ENCODE peak calls at places on chromosomes 2 and 18, in eight cellular contexts. One of them, this sample, is unnamed.

GRCh38 chr2:25529034-25529433 is 144.3 kb downstream of the DTNB start:
- DNase-seq in uterus: no peak
- DNase-seq in ACHN: no peak
- DNase-seq in NCI-H1417: no peak
- DNase-seq in epithelial cell of esophagus: no peak
- DNase-seq in T-cell: no peak
- DNase-seq in heart right ventricle: no peak
- DNase-seq in NB4: no peak
- DNase-seq in this sample: no peak

GRCh38 chr2:226447896-226448295 is 351.7 kb downstream of the IRS1 start:
- DNase-seq in NCI-H1417: no peak
- DNase-seq in epithelial cell of esophagus: peak; percentile 95
- DNase-seq in NB4: no peak
- DNase-seq in uterus: no peak
- DNase-seq in T-cell: no peak
- DNase-seq in ACHN: no peak
- DNase-seq in heart right ventricle: no peak
- DNase-seq in this sample: no peak

GRCh38 chr18:47899107-47899840 is 31.2 kb downstream of the SMAD2 start:
- DNase-seq in heart right ventricle: no peak
- DNase-seq in NB4: no peak
- DNase-seq in uterus: no peak
- DNase-seq in NCI-H1417: peak; percentile 63
- DNase-seq in epithelial cell of esophagus: no peak
- DNase-seq in T-cell: no peak
- DNase-seq in ACHN: no peak
- DNase-seq in this sample: no peak

GRCh38 chr2:109382236-109382930 is 231.4 kb downstream of the SEPTIN10 start:
- DNase-seq in epithelial cell of esophagus: no peak
- DNase-seq in uterus: peak; percentile 6
- DNase-seq in NCI-H1417: no peak
- DNase-seq in T-cell: no peak
- DNase-seq in ACHN: no peak
- DNase-seq in NB4: no peak
- DNase-seq in heart right ventricle: no peak
- DNase-seq in this sample: no peak

GRCh38 chr2:240832205-240832727 is 12.2 kb upstream of the KIF1A start:
- DNase-seq in uterus: peak; percentile 90
- DNase-seq in epithelial cell of esophagus: peak; percentile 69
- DNase-seq in heart right ventricle: peak; percentile 94
- DNase-seq in NCI-H1417: peak; percentile 98
- DNase-seq in T-cell: peak; percentile 99
- DNase-seq in NB4: peak; percentile 87
- DNase-seq in ACHN: peak; percentile 88
- DNase-seq in this sample: peak; percentile 98

GRCh38 chr2:216495656-216496055 is 3.0 kb upstream of the RPL37A start:
- DNase-seq in heart right ventricle: no peak
- DNase-seq in uterus: no peak
- DNase-seq in NB4: peak; percentile 74
- DNase-seq in epithelial cell of esophagus: no peak
- DNase-seq in T-cell: no peak
- DNase-seq in ACHN: no peak
- DNase-seq in NCI-H1417: no peak
- DNase-seq in this sample: no peak

GRCh38 chr2:60633615-60634014 is 80.2 kb upstream of the BCL11A start:
- DNase-seq in NB4: no peak
- DNase-seq in epithelial cell of esophagus: no peak
- DNase-seq in NCI-H1417: peak; percentile 99
- DNase-seq in ACHN: no peak
- DNase-seq in uterus: no peak
- DNase-seq in heart right ventricle: no peak
- DNase-seq in T-cell: no peak
- DNase-seq in this sample: no peak

GRCh38 chr18:29749699-29750098 is 1292.8 kb downstream of the DSC3 start:
- DNase-seq in heart right ventricle: no peak
- DNase-seq in NCI-H1417: no peak
- DNase-seq in T-cell: no peak
- DNase-seq in NB4: no peak
- DNase-seq in uterus: no peak
- DNase-seq in ACHN: no peak
- DNase-seq in epithelial cell of esophagus: peak; percentile 69
- DNase-seq in this sample: no peak

GRCh38 chr18:35481960-35482366 is 15.8 kb downstream of the INO80C start:
- DNase-seq in NCI-H1417: no peak
- DNase-seq in ACHN: peak; percentile 41
- DNase-seq in epithelial cell of esophagus: no peak
- DNase-seq in NB4: no peak
- DNase-seq in heart right ventricle: no peak
- DNase-seq in T-cell: no peak
- DNase-seq in uterus: no peak
- DNase-seq in this sample: no peak

GRCh38 chr2:128347701-128348504 is 29.2 kb upstream of the HS6ST1 start:
- DNase-seq in NB4: no peak
- DNase-seq in T-cell: no peak
- DNase-seq in uterus: peak; percentile 67
- DNase-seq in epithelial cell of esophagus: no peak
- DNase-seq in ACHN: peak; percentile 79
- DNase-seq in NCI-H1417: no peak
- DNase-seq in heart right ventricle: peak; percentile 77
- DNase-seq in this sample: no peak